ENCODE peak calls at places on chromosomes 6 and 20, in six cellular contexts. K is mesenchymal stem cell, T is H9, F is neuronal stem cell, A is IMR-90, W is trophoblast cell. M is an unnamed sample.
A peak's percentile ranks its signal among the peaks of the same experiment; 100 is the strongest.

GRCh38 chr6:151101811-151102694 is 137.7 kb upstream of the AKAP12 start:
- DNase-seq in K (no peak), T (no peak), F (no peak), A (no peak), W (no peak), M (no peak)

GRCh38 chr6:158358450-158359077 is 46.3 kb downstream of the TULP4 start:
- DNase-seq in K (no peak), T (no peak), F (no peak), A (no peak), W (no peak), M (no peak)

GRCh38 chr6:3848925-3849605 is at the start of gene FAM50B:
- DNase-seq in K (peak; percentile 82), T (peak; percentile 96), F (peak; percentile 82), A (peak; percentile 80), W (peak; percentile 76), M (peak; percentile 92)

GRCh38 chr6:52759085-52759484 is 4.2 kb downstream of the GSTA2 start:
- DNase-seq in K (no peak), T (no peak), F (no peak), A (no peak), W (no peak), M (peak; percentile 46)

GRCh38 chr20:35478804-35479472 is 23.5 kb downstream of the CEP250 start:
- DNase-seq in K (no peak), T (peak; percentile 60), F (no peak), A (no peak), W (peak; percentile 23), M (peak; percentile 74)

GRCh38 chr6:13146429-13146828 is 181.9 kb downstream of the TBC1D7 start:
- DNase-seq in K (no peak), T (no peak), F (no peak), A (no peak), W (no peak), M (no peak)

GRCh38 chr6:100347901-100348550 is 116.7 kb downstream of the SIM1 start:
- DNase-seq in K (peak; percentile 70), T (no peak), F (no peak), A (peak; percentile 83), W (no peak), M (no peak)

GRCh38 chr6:24902782-24903181 is 33.0 kb downstream of the RIPOR2 start:
- DNase-seq in K (peak; percentile 71), T (no peak), F (no peak), A (peak; percentile 94), W (no peak), M (no peak)

GRCh38 chr20:6827472-6827871 is 60.0 kb downstream of the BMP2 start:
- DNase-seq in K (no peak), T (no peak), F (no peak), A (no peak), W (no peak), M (no peak)

GRCh38 chr6:134757911-134758361 is 192.0 kb downstream of the ALDH8A1 start:
- DNase-seq in K (peak; percentile 18), T (no peak), F (no peak), A (no peak), W (no peak), M (peak; percentile 8)

GRCh38 chr6:39923394-39923793 is 10.9 kb downstream of the MOCS1 start:
- DNase-seq in K (no peak), T (no peak), F (no peak), A (no peak), W (no peak), M (no peak)

GRCh38 chr6:134351615-134352474 is 33.9 kb upstream of the SGK1 start:
- DNase-seq in K (peak; percentile 34), T (peak; percentile 31), F (no peak), A (peak; percentile 33), W (no peak), M (peak; percentile 8)

GRCh38 chr20:48236001-48236400 is 450.7 kb upstream of the SULF2 start:
- DNase-seq in K (no peak), T (no peak), F (no peak), A (no peak), W (no peak), M (no peak)

GRCh38 chr6:135568366-135568765 is 70.8 kb upstream of the AHI1 start:
- DNase-seq in K (peak; percentile 19), T (no peak), F (no peak), A (peak; percentile 95), W (no peak), M (peak; percentile 32)

GRCh38 chr6:6815732-6816131 is 227.2 kb downstream of the LY86 start:
- DNase-seq in K (no peak), T (no peak), F (no peak), A (no peak), W (no peak), M (no peak)

GRCh38 chr20:2756056-2756611 is 44.3 kb downstream of the CPXM1 start:
- DNase-seq in K (peak; percentile 58), T (peak; percentile 79), F (peak; percentile 65), A (peak; percentile 51), W (peak; percentile 32), M (peak; percentile 72)

GRCh38 chr6:101741474-101742171 is 348.1 kb downstream of the GRIK2 start:
- DNase-seq in K (no peak), T (no peak), F (no peak), A (no peak), W (no peak), M (peak; percentile 59)

GRCh38 chr6:78666764-78667163 is 200.6 kb upstream of the IRAK1BP1 start:
- DNase-seq in K (no peak), T (no peak), F (no peak), A (no peak), W (no peak), M (no peak)

GRCh38 chr6:47242483-47243386 is 67.0 kb downstream of the TNFRSF21 start:
- DNase-seq in K (peak; percentile 97), T (peak; percentile 39), F (no peak), A (peak; percentile 90), W (peak; percentile 42), M (peak; percentile 79)

GRCh38 chr20:60725311-60725906 is 526.7 kb upstream of the CDH4 start:
- DNase-seq in K (no peak), T (no peak), F (no peak), A (no peak), W (no peak), M (no peak)

GRCh38 chr20:60729119-60729900 is 522.8 kb upstream of the CDH4 start:
- DNase-seq in K (no peak), T (peak; percentile 51), F (no peak), A (no peak), W (no peak), M (peak; percentile 43)

GRCh38 chr20:60727425-60727824 is 524.6 kb upstream of the CDH4 start:
- DNase-seq in K (no peak), T (no peak), F (no peak), A (no peak), W (no peak), M (peak; percentile 81)

GRCh38 chr20:60728705-60729104 is 523.4 kb upstream of the CDH4 start:
- DNase-seq in K (no peak), T (no peak), F (no peak), A (no peak), W (no peak), M (no peak)
- H2AK5ac ChIP-seq in K (no peak overlapping the region), T (no peak overlapping the region), F (no peak overlapping the region), A (no peak overlapping the region), W (no peak overlapping the region), M (no peak overlapping the region)

DNA sequence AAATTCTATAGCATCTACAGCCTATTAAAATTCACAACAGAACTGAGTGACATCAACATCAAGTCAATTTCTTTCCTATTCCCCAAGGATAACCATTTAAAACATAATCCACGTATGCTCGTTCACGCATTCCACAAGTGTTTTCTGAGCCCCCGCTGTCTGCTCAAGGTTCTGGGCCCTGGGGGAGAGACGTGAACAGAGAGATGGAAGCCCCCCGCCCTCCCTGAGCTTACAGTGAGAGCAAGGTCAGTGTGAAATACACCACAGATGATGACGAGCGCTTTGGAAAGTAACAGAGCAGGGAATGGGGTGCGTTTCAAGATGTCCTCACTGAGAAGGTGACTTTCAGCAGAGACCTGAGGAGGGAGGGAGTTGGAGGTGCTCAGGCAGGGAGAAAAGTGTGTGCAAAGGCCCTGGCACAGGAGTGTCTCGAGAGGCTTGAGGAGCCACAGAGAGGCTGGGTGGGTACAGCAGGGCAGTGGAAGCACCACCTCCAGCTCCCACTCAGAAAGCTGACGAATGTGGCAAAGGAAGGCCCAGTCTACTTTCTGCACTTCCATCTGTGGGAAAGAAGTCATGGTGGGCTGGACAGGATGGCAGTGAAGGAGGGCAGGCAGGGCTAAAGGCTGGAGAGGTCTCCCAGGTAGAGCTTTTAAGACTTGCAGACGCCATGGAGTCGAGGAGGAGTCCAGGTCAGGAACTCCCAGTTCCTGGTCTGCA is 88.3 kb downstream of the DLL1 start:
- DNase-seq in K (no peak), T (no peak), F (no peak), A (no peak), W (no peak), M (no peak)
- H2AK5ac ChIP-seq in K (no peak overlapping the region), T (no peak overlapping the region), F (no peak overlapping the region), A (no peak overlapping the region), W (no peak overlapping the region), M (no peak overlapping the region)

GRCh38 chr20:58851221-58851968 is 693 bp upstream of the GNAS-AS1 start:
- DNase-seq in K (no peak), T (peak; percentile 68), F (no peak), A (no peak), W (no peak), M (no peak)
- H2AK5ac ChIP-seq in K (no peak overlapping the region), T (no peak overlapping the region), F (peak overlapping the region; percentile 72), A (no peak overlapping the region), W (no peak overlapping the region), M (no peak overlapping the region)

DNA sequence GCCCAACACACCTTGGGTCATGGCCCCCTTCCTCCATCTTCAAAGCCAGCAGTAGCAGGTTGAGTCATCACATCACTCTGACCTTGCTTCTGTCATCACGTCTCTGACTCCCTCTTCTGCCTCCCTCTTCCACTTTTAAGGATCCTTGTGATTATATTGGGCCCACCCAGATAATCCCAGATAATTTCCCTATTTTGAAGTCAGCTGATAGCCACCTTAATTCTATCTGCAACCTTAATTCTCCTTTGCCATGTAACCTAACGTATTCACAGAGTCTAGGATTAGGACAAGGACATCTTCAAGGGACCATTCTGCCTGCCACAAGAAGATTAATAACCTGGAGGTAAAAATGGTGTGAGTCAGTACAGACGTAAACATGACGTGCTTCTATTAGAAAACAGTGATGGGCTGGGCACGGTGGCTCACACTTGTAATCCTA is 3.2 kb downstream of the ZSWIM3 start:
- DNase-seq in K (peak; percentile 61), T (no peak), F (no peak), A (peak; percentile 50), W (no peak), M (no peak)
- H2AK5ac ChIP-seq in K (no peak overlapping the region), T (no peak overlapping the region), F (no peak overlapping the region), A (no peak overlapping the region), W (no peak overlapping the region), M (no peak overlapping the region)

GRCh38 chr6:122025104-122025503 is 374.3 kb upstream of the HSF2 start:
- DNase-seq in K (no peak), T (no peak), F (no peak), A (no peak), W (no peak), M (no peak)
- H2AK5ac ChIP-seq in K (no peak overlapping the region), T (no peak overlapping the region), F (no peak overlapping the region), A (no peak overlapping the region), W (no peak overlapping the region), M (no peak overlapping the region)

GRCh38 chr6:138485586-138486248 is 13.6 kb downstream of the NHSL1 start:
- DNase-seq in K (no peak), T (peak; percentile 60), F (peak; percentile 54), A (no peak), W (no peak), M (peak; percentile 81)

GRCh38 chr6:138482816-138483215 is 16.5 kb downstream of the NHSL1 start:
- DNase-seq in K (no peak), T (no peak), F (no peak), A (no peak), W (no peak), M (no peak)

GRCh38 chr6:138486249-138487121 is 12.8 kb downstream of the NHSL1 start:
- DNase-seq in K (no peak), T (no peak), F (no peak), A (no peak), W (no peak), M (peak; percentile 81)

GRCh38 chr6:138485005-138485545 is 14.2 kb downstream of the NHSL1 start:
- DNase-seq in K (no peak), T (no peak), F (peak; percentile 39), A (peak; percentile 8), W (no peak), M (peak; percentile 38)

GRCh38 chr6:138483911-138484731 is 15.2 kb downstream of the NHSL1 start:
- DNase-seq in K (no peak), T (no peak), F (no peak), A (no peak), W (no peak), M (no peak)
- H2AK5ac ChIP-seq in K (no peak overlapping the region), T (no peak overlapping the region), F (no peak overlapping the region), A (no peak overlapping the region), W (no peak overlapping the region), M (no peak overlapping the region)